ENCODE peak calls at places on chromosomes 2 and 18, in four cellular contexts. One of them, this sample, is unnamed.

GRCh38 chr2:8309131-8309530 is 372.7 kb upstream of the ID2 start:
- DNase-seq in ascending aorta: peak; percentile 58
- DNase-seq in aorta: no peak
- DNase-seq in IMR-90: no peak
- DNase-seq in this sample: no peak

GRCh38 chr2:84048964-84049363 is 410.1 kb downstream of the SUCLG1 start:
- DNase-seq in ascending aorta: no peak
- DNase-seq in aorta: no peak
- DNase-seq in IMR-90: no peak
- DNase-seq in this sample: no peak

GRCh38 chr2:170377469-170378207 is 199.7 kb downstream of the MYO3B start:
- DNase-seq in aorta: no peak
- DNase-seq in IMR-90: no peak
- DNase-seq in ascending aorta: no peak
- DNase-seq in this sample: no peak

GRCh38 chr2:94939349-94939748 is 68.1 kb downstream of the TEKT4 start:
- DNase-seq in IMR-90: no peak
- DNase-seq in ascending aorta: no peak
- DNase-seq in aorta: no peak
- DNase-seq in this sample: no peak

GRCh38 chr2:172859821-172860707 is 124.4 kb downstream of the RAPGEF4 start:
- DNase-seq in IMR-90: no peak
- DNase-seq in ascending aorta: no peak
- DNase-seq in aorta: no peak
- DNase-seq in this sample: no peak

GRCh38 chr2:151733781-151734672 is at the start of gene NEB:
- DNase-seq in aorta: no peak
- DNase-seq in ascending aorta: no peak
- DNase-seq in IMR-90: no peak
- DNase-seq in this sample: no peak

GRCh38 chr2:45184606-45185005 is 175.4 kb upstream of the SIX2 start:
- DNase-seq in ascending aorta: no peak
- DNase-seq in aorta: no peak
- DNase-seq in IMR-90: peak; percentile 61
- DNase-seq in this sample: no peak

GRCh38 chr2:54999182-54999581 is 51.1 kb downstream of the RTN4 start:
- DNase-seq in aorta: no peak
- DNase-seq in ascending aorta: no peak
- DNase-seq in IMR-90: peak; percentile 77
- DNase-seq in this sample: no peak

GRCh38 chr18:40608220-40608619 is 1346.8 kb upstream of the PIK3C3 start:
- DNase-seq in IMR-90: no peak
- DNase-seq in ascending aorta: no peak
- DNase-seq in aorta: no peak
- DNase-seq in this sample: no peak

GRCh38 chr2:70381235-70381634 is 79.4 kb upstream of the FAM136A start:
- DNase-seq in ascending aorta: no peak
- DNase-seq in IMR-90: peak; percentile 2
- DNase-seq in aorta: no peak
- DNase-seq in this sample: no peak

GRCh38 chr2:163800889-163801498 is 65.2 kb upstream of the FIGN start:
- DNase-seq in aorta: no peak
- DNase-seq in IMR-90: peak; percentile 33
- DNase-seq in ascending aorta: no peak
- DNase-seq in this sample: no peak

GRCh38 chr2:30622452-30622851 is 175.4 kb downstream of the LCLAT1 start:
- DNase-seq in ascending aorta: no peak
- DNase-seq in IMR-90: no peak
- DNase-seq in aorta: no peak
- DNase-seq in this sample: no peak

GRCh38 chr2:232528746-232529445 is 2.9 kb downstream of the CHRND start:
- DNase-seq in IMR-90: no peak
- DNase-seq in ascending aorta: no peak
- DNase-seq in aorta: peak; percentile 38
- DNase-seq in this sample: no peak

GRCh38 chr2:2840101-2840531 is 509.0 kb upstream of the MYT1L start:
- DNase-seq in aorta: no peak
- DNase-seq in ascending aorta: peak; percentile 39
- DNase-seq in IMR-90: no peak
- DNase-seq in this sample: no peak

GRCh38 chr18:50079571-50080295 is 115.2 kb downstream of the MYO5B start:
- DNase-seq in IMR-90: no peak
- DNase-seq in ascending aorta: peak; percentile 64
- DNase-seq in aorta: peak; percentile 61
- DNase-seq in this sample: no peak

GRCh38 chr2:33457588-33458247 is 18.7 kb upstream of the RASGRP3 start:
- DNase-seq in aorta: no peak
- DNase-seq in IMR-90: no peak
- DNase-seq in ascending aorta: peak; percentile 81
- DNase-seq in this sample: no peak

GRCh38 chr2:43246641-43247040 is 20.2 kb upstream of the ZFP36L2 start:
- DNase-seq in ascending aorta: no peak
- DNase-seq in aorta: no peak
- DNase-seq in IMR-90: no peak
- DNase-seq in this sample: no peak

GRCh38 chr2:174059178-174059874 is 94.2 kb upstream of the SP3 start:
- DNase-seq in IMR-90: peak; percentile 93
- DNase-seq in aorta: no peak
- DNase-seq in ascending aorta: no peak
- DNase-seq in this sample: no peak

GRCh38 chr2:100588071-100588786 is 25.4 kb downstream of the PDCL3 start:
- DNase-seq in aorta: no peak
- DNase-seq in ascending aorta: peak; percentile 48
- DNase-seq in IMR-90: peak; percentile 66
- DNase-seq in this sample: no peak

GRCh38 chr18:63648241-63648640 is 4.2 kb upstream of the SERPINB4 start:
- DNase-seq in ascending aorta: no peak
- DNase-seq in IMR-90: peak; percentile 36
- DNase-seq in aorta: no peak
- DNase-seq in this sample: no peak

GRCh38 chr2:1893856-1894255 is 149.5 kb upstream of the PXDN start:
- DNase-seq in ascending aorta: no peak
- DNase-seq in IMR-90: no peak
- DNase-seq in aorta: no peak
- DNase-seq in this sample: no peak

GRCh38 chr2:212723226-212723625 is 184.6 kb upstream of the ERBB4 start:
- DNase-seq in ascending aorta: no peak
- DNase-seq in IMR-90: peak; percentile 62
- DNase-seq in aorta: no peak
- DNase-seq in this sample: no peak

GRCh38 chr2:105701042-105701441 is 43.7 kb upstream of the NCK2 start:
- DNase-seq in ascending aorta: no peak
- DNase-seq in IMR-90: no peak
- DNase-seq in aorta: no peak
- DNase-seq in this sample: no peak

GRCh38 chr2:161165811-161166210 is 5.6 kb downstream of the TANK start:
- DNase-seq in aorta: no peak
- DNase-seq in IMR-90: peak; percentile 11
- DNase-seq in ascending aorta: no peak
- DNase-seq in this sample: no peak

GRCh38 chr2:146540271-146540932 is 1304.4 kb upstream of the ACVR2A start:
- DNase-seq in aorta: no peak
- DNase-seq in IMR-90: no peak
- DNase-seq in ascending aorta: no peak
- DNase-seq in this sample: no peak

GRCh38 chr2:146547236-146547635 is 1297.6 kb upstream of the ACVR2A start:
- DNase-seq in aorta: no peak
- DNase-seq in ascending aorta: no peak
- DNase-seq in IMR-90: no peak
- DNase-seq in this sample: no peak

GRCh38 chr2:146541896-146542295 is 1302.9 kb upstream of the ACVR2A start:
- DNase-seq in ascending aorta: no peak
- DNase-seq in aorta: no peak
- DNase-seq in IMR-90: no peak
- DNase-seq in this sample: no peak

DNA sequence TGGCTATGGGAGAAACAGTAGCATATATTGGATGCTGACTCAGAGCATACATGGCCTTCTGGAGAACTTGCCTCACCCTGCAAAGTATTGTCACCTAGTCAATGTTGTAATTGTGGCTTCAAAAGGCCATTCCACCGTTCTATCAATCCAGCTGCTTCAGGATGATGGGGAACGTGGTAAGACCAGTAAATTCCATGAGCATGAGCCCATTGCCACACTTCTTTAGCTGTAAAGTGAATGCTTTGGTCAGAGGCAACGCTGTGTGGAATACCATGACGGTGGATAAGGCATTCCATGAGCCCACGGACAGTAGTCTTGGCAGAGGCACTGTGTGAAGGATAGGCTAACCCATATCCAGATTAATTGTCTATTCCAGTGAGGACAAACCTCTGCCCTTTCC is 1300.1 kb upstream of the ACVR2A start:
- DNase-seq in aorta: no peak
- DNase-seq in ascending aorta: no peak
- DNase-seq in IMR-90: peak; percentile 42
- DNase-seq in this sample: no peak
- H3K27ac ChIP-seq in aorta: no peak overlapping the region
- H3K27ac ChIP-seq in ascending aorta: no peak overlapping the region
- H3K27ac ChIP-seq in IMR-90: no peak overlapping the region
- H3K27ac ChIP-seq in this sample: no peak overlapping the region

GRCh38 chr2:144163592-144163991 is 356.3 kb downstream of the ZEB2 start:
- DNase-seq in ascending aorta: no peak
- DNase-seq in IMR-90: no peak
- DNase-seq in aorta: no peak
- DNase-seq in this sample: no peak
- H3K4me3 ChIP-seq in ascending aorta: no peak overlapping the region
- H3K4me3 ChIP-seq in IMR-90: no peak overlapping the region
- H3K4me3 ChIP-seq in aorta: no peak overlapping the region
- H3K4me3 ChIP-seq in this sample: no peak overlapping the region

DNA sequence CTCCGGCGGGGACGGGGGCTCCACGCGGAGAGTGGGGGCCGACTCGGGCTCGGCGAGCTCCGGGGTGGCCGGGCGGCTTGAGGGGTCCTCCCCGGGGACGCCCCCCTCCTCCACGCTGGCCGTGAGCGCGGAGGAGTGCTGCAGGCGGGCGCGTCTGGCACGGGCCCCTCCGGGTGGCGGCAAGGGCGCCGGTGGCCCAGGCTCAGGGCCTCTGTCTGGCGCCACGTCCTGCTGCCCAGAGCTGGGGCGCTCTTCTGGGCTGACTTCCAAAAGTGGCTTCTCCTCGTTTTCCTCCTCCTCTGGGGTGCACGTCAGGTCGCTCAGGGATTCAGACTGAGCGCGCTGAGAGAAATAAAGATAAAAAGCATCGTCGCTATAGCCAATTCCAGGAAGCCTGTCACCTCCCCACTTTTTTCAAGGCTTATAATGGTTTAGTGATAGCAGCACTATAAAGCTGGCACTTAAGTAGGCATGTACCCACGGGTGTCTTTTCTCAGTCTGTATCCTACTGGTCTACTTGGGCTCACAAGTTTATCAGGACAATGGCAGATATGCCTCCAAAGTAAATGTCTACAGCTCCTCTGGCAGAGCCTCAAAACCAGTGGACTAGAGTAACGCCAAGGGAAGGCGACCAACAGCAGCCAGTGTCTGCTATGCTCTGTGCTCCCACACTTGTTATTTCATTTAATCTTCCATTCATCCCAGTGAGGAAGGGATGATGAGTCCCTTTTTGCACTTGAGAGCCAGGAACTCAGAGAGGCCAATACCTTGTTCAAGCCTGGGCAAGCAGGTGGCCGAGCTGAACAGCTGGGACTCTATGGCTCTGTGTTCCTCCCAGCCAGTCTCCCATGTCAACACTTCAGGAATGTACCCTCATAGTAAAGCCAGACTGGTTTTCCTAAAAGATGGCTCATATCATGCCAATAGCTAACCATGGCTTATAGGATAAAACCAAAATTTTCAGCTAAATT is 92.5 kb upstream of the MGAT4A start:
- DNase-seq in ascending aorta: no peak
- DNase-seq in IMR-90: no peak
- DNase-seq in aorta: no peak
- DNase-seq in this sample: peak; percentile 60
- H3K27ac ChIP-seq in ascending aorta: peak overlapping the region; percentile 86
- H3K27ac ChIP-seq in IMR-90: no peak overlapping the region
- H3K27ac ChIP-seq in aorta: no peak overlapping the region
- H3K27ac ChIP-seq in this sample: peak overlapping the region; percentile 73

GRCh38 chr2:25711641-25712369 is 38.4 kb upstream of the DTNB start:
- DNase-seq in aorta: no peak
- DNase-seq in ascending aorta: no peak
- DNase-seq in IMR-90: no peak
- DNase-seq in this sample: no peak
- H3K4me3 ChIP-seq in aorta: no peak overlapping the region
- H3K4me3 ChIP-seq in ascending aorta: no peak overlapping the region
- H3K4me3 ChIP-seq in IMR-90: no peak overlapping the region
- H3K4me3 ChIP-seq in this sample: peak overlapping the region; percentile 22

This sample was measured in esophagus muscularis mucosa.